ENCODE peak calls at places on chromosome X, in eight cellular contexts. H is AG10803, U is occipital lobe, B is sciatic nerve, Y is NCI-H1694 treated with DMSO at 0.1 percent for 48 hours, O is G401, G is esophagus muscularis mucosa, F is iPS DF 19.7. K is an unnamed sample.

GRCh38 chrX:120514236-120514635 is 45.1 kb upstream of the LAMP2 start:
- DNase-seq in F (peak), U (no peak), B (no peak), G (no peak), H (peak), Y (no peak), O (peak), K (peak)

GRCh38 chrX:99722094-99722493 is 688.0 kb downstream of the PCDH19 start:
- DNase-seq in F (no peak), U (no peak), O (no peak), G (no peak), B (no peak), Y (no peak), H (no peak), K (no peak)

GRCh38 chrX:112642349-112642748 is 37.4 kb downstream of the LHFPL1 start:
- DNase-seq in O (peak), U (peak), Y (peak), B (no peak), F (peak), H (peak), G (no peak), K (peak)

GRCh38 chrX:15501506-15501905 is 899 bp downstream of the BMX start:
- DNase-seq in Y (no peak), G (no peak), H (no peak), B (no peak), U (no peak), O (no peak), F (no peak), K (no peak)

GRCh38 chrX:128901018-128901417 is 622.3 kb downstream of the SMARCA1 start:
- DNase-seq in Y (no peak), U (no peak), F (no peak), G (no peak), B (no peak), H (no peak), O (no peak), K (no peak)

GRCh38 chrX:78650906-78651437 is 8.2 kb downstream of the RTL3 start:
- DNase-seq in B (no peak), O (no peak), G (no peak), F (no peak), H (peak), U (no peak), Y (no peak), K (no peak)

GRCh38 chrX:136200466-136200865 is 50.7 kb downstream of the MAP7D3 start:
- DNase-seq in U (no peak), Y (no peak), G (no peak), O (no peak), F (no peak), B (no peak), H (peak), K (no peak)

GRCh38 chrX:151702741-151703352 is 7.6 kb downstream of the PRRG3 start:
- DNase-seq in O (no peak), Y (no peak), F (no peak), G (no peak), H (no peak), B (peak), U (no peak), K (no peak)

GRCh38 chrX:38871129-38872029 is 70.1 kb downstream of the MID1IP1 start:
- DNase-seq in F (peak), B (no peak), O (no peak), U (no peak), H (no peak), Y (no peak), G (no peak), K (no peak)

GRCh38 chrX:41391606-41392005 is 55.5 kb upstream of the NYX start:
- DNase-seq in Y (no peak), U (no peak), B (no peak), F (no peak), H (no peak), G (no peak), O (no peak), K (no peak)

GRCh38 chrX:13194291-13195103 is 125.4 kb downstream of the ATXN3L start:
- DNase-seq in B (no peak), Y (peak), F (no peak), G (no peak), U (no peak), H (peak), O (no peak), K (no peak)

GRCh38 chrX:114959729-114960128 is 57.7 kb downstream of the IL13RA2 start:
- DNase-seq in Y (no peak), G (no peak), F (no peak), B (no peak), U (no peak), O (no peak), H (peak), K (peak)

GRCh38 chrX:87299563-87300160 is 217.9 kb upstream of the KLHL4 start:
- DNase-seq in B (no peak), H (peak), G (no peak), Y (no peak), U (no peak), O (peak), F (no peak), K (peak)

GRCh38 chrX:118823263-118824172 is at the start of gene ZCCHC12:
- DNase-seq in G (no peak), Y (peak), O (peak), B (peak), H (no peak), U (peak), F (no peak), K (peak)

K was measured in AG20443.